ENCODE peak calls at places on chromosomes 3 and 15, in ten cellular contexts. I is LoVo, A is left colon, M is HFFc6, V is occipital lobe, F is NCI-H510A treated with DMSO at 0.1 percent for 48 hours, X is NCI-H446 treated with DMSO at 0.1 percent for 48 hours, D is H1, Y is AG04449, K is GOT3. H is an unnamed sample.

GRCh38 chr3:134816623-134817022 is 21.6 kb downstream of the EPHB1 start:
- DNase-seq in I (no peak), A (no peak), M (no peak), V (no peak), F (no peak), X (no peak), D (no peak), Y (no peak), K (no peak), H (no peak)

GRCh38 chr3:24387493-24387892 is 107.2 kb downstream of the THRB start:
- DNase-seq in I (no peak), A (no peak), M (no peak), V (no peak), F (no peak), X (no peak), D (no peak), Y (no peak), K (no peak), H (no peak)

GRCh38 chr3:159872374-159873109 is 116.1 kb upstream of the IL12A start:
- DNase-seq in I (peak), A (no peak), M (peak), V (no peak), F (peak), X (peak), D (no peak), Y (peak), K (no peak), H (no peak)

GRCh38 chr3:96236499-96236898 is 577.9 kb upstream of the EPHA6 start:
- DNase-seq in I (no peak), A (no peak), M (no peak), V (no peak), F (no peak), X (peak), D (no peak), Y (no peak), K (no peak), H (no peak)

GRCh38 chr3:72118593-72118992 is 333.6 kb upstream of the PROK2 start:
- DNase-seq in I (no peak), A (no peak), M (no peak), V (no peak), F (no peak), X (no peak), D (no peak), Y (no peak), K (no peak), H (no peak)

GRCh38 chr3:45409921-45410320 is 21.5 kb downstream of the LARS2 start:
- DNase-seq in I (no peak), A (no peak), M (no peak), V (no peak), F (no peak), X (peak), D (no peak), Y (no peak), K (no peak), H (no peak)

GRCh38 chr15:67194171-67195114 is 60.0 kb downstream of the AAGAB start:
- DNase-seq in I (no peak), A (no peak), M (no peak), V (no peak), F (no peak), X (no peak), D (peak), Y (no peak), K (no peak), H (no peak)

GRCh38 chr15:69523010-69524001 is 70.7 kb downstream of the RPLP1 start:
- DNase-seq in I (peak), A (peak), M (peak), V (peak), F (peak), X (no peak), D (peak), Y (peak), K (peak), H (peak)

GRCh38 chr15:61459785-61460707 is 230.9 kb upstream of the RORA start:
- DNase-seq in I (no peak), A (no peak), M (no peak), V (no peak), F (no peak), X (no peak), D (no peak), Y (peak), K (no peak), H (no peak)

GRCh38 chr3:22372292-22372949 is 621.4 kb upstream of the ZNF385D start:
- DNase-seq in I (no peak), A (no peak), M (no peak), V (no peak), F (peak), X (no peak), D (peak), Y (no peak), K (no peak), H (no peak)

H was measured in small intestine.